ENCODE peak calls at places on chromosomes 5 and 9, in four cellular contexts. K, C, A and H are unnamed samples.

GRCh38 chr9:13110766-13111400 is 168.6 kb downstream of the MPDZ start:
- DNase-seq in K (peak), C (no peak), A (no peak), H (no peak)

GRCh38 chr9:124008307-124008854 is 3.2 kb upstream of the LHX2 start:
- DNase-seq in K (no peak), C (peak), A (peak), H (no peak)

GRCh38 chr5:140145818-140146522 is 20.2 kb downstream of the IGIP start:
- DNase-seq in K (peak), C (peak), A (peak), H (peak)

GRCh38 chr5:59275537-59276276 is 617.8 kb downstream of the PDE4D start:
- DNase-seq in K (peak), C (peak), A (no peak), H (no peak)

GRCh38 chr5:11182441-11183080 is 421.5 kb upstream of the DAP start:
- DNase-seq in K (no peak), C (peak), A (peak), H (no peak)

GRCh38 chr5:8633706-8634105 is 764.8 kb downstream of the MTRR start:
- DNase-seq in K (no peak), C (no peak), A (no peak), H (no peak)

GRCh38 chr9:100087218-100087617 is 11.6 kb downstream of the ERP44 start:
- DNase-seq in K (no peak), C (no peak), A (no peak), H (no peak)

GRCh38 chr9:92278117-92278516 is 15.4 kb downstream of the IARS1 start:
- DNase-seq in K (no peak), C (no peak), A (no peak), H (no peak)

GRCh38 chr9:125296843-125297372 is 35.3 kb downstream of the GAPVD1 start:
- DNase-seq in K (no peak), C (no peak), A (peak), H (no peak)

GRCh38 chr5:122972877-122973276 is 63.6 kb downstream of the PPIC start:
- DNase-seq in K (no peak), C (no peak), A (no peak), H (no peak)

GRCh38 chr5:30832519-30832918 is 361.0 kb upstream of the CDH6 start:
- DNase-seq in K (peak), C (no peak), A (no peak), H (no peak)

GRCh38 chr9:128053560-128053959 is 13.6 kb downstream of the NAIF1 start:
- DNase-seq in K (no peak), C (peak), A (no peak), H (no peak)

GRCh38 chr5:100479079-100479688 is 56.0 kb upstream of the FAM174A start:
- DNase-seq in K (no peak), C (peak), A (no peak), H (no peak)

GRCh38 chr5:58156977-58157701 is 302.7 kb downstream of the PLK2 start:
- DNase-seq in K (peak), C (no peak), A (no peak), H (no peak)

GRCh38 chr9:91071185-91071990 is 269.8 kb downstream of the SYK start:
- DNase-seq in K (no peak), C (no peak), A (no peak), H (no peak)

GRCh38 chr9:14180077-14180941 is 133.6 kb downstream of the NFIB start:
- DNase-seq in K (peak), C (no peak), A (no peak), H (no peak)

GRCh38 chr5:34625246-34625645 is 30.9 kb upstream of the RAI14 start:
- DNase-seq in K (no peak), C (no peak), A (no peak), H (no peak)

GRCh38 chr5:76710991-76711390 is 4.9 kb upstream of the F2R start:
- DNase-seq in K (no peak), C (no peak), A (no peak), H (no peak)

DNA sequence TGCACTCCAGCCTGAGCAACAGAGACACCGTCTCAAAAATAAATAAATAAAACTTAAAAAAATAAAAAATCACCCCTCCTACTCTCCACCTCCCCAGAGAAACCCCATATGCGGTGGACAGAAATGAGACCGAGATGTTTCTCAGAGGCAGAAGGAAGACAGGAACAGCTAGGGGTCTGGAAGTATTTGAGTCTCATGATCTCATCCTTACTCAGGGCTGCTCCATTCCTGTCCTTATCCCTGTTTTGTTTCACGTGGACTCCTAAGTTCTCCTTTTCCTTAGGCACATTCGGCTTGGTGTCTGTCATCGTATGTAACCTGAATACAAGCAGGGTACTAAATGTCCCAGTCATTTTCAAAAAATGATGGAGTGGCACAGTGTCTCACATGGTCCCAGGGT is 76.1 kb downstream of the C9orf50 start:
- DNase-seq in K (no peak), C (no peak), A (no peak), H (no peak)
- TF ChIP-seq CTCF in K (no peak), C (no peak), A (no peak), H (no peak)

DNA sequence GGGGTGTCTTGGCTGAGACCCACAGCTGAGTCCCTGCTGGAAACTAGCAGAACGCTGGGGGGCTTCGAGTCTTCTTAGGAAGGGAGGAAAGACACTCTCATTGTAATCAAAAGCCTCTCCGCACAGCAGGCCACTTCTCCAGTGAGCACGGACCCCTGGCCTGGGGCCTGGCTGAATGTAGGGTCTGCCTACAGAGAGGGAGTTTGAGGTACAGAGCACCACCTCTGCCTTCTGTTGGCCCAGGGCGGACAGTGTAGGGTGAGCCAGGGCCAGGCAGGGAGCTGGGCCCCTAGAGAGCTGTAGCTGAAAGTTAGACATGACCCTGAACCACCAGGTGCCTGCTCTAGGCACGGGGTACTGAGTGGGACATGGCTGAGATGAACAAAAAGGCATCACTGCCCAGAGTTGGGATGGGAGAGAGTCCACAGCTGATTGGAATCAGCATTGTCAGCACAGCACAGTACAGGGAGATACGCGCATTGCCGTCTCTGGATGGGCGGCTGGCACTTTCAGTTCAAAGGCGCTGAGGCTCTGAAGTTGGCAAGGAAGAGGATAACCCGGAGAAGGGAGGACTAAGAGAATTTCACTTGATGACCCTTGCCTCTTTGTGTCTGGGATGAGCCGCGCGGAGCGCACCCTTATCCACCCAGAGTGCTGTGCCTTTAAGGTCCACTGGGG is 363 bp upstream of the SLC25A48 start:
- DNase-seq in K (no peak), C (no peak), A (no peak), H (no peak)
- TF ChIP-seq CTCF in K (peak), C (peak), A (no peak), H (no peak)

GRCh38 chr9:129885018-129885669 is 49.9 kb downstream of the USP20 start:
- DNase-seq in K (no peak), C (peak), A (no peak), H (no peak)
- TF ChIP-seq CTCF in K (peak), C (peak), A (no peak), H (no peak)

GRCh38 chr5:78644129-78644528 is 4.4 kb downstream of the LHFPL2 start:
- DNase-seq in K (no peak), C (no peak), A (no peak), H (no peak)
- TF ChIP-seq CTCF in K (no peak), C (no peak), A (no peak), H (no peak)

DNA sequence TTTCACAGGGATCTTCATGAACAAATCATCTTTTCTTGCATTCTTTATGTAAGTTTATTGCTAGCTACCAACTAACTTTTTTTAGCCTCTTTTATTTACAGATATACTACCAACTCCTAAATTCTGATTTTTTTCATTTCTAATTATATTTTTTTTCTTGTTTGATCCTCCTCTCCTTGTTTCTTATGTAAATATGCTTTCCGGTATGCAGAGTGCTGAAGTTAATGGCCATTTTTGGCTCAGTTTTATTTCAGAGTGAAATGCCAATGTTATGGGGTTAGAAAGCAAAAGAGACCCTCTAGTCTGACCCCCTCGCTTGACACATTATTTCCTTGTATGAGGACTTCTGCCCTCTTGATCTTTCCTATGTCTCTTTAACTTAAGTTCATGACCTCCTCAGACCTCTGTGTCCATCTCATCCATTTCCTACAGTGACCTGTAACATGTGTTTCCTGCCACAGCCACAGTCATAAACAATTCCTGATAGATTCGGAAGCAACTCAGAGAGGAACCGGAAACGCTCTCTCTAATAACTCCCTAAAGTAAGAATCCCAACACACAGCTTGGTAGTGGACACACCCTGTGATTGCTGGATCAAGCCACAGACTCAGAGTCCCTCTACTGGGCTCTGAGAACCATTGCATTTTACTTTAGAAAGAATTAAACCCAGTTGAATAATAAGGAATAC is 42.9 kb upstream of the AFAP1L1 start:
- DNase-seq in K (peak), C (peak), A (peak), H (no peak)
- TF ChIP-seq CTCF in K (peak), C (peak), A (peak), H (peak)

DNA sequence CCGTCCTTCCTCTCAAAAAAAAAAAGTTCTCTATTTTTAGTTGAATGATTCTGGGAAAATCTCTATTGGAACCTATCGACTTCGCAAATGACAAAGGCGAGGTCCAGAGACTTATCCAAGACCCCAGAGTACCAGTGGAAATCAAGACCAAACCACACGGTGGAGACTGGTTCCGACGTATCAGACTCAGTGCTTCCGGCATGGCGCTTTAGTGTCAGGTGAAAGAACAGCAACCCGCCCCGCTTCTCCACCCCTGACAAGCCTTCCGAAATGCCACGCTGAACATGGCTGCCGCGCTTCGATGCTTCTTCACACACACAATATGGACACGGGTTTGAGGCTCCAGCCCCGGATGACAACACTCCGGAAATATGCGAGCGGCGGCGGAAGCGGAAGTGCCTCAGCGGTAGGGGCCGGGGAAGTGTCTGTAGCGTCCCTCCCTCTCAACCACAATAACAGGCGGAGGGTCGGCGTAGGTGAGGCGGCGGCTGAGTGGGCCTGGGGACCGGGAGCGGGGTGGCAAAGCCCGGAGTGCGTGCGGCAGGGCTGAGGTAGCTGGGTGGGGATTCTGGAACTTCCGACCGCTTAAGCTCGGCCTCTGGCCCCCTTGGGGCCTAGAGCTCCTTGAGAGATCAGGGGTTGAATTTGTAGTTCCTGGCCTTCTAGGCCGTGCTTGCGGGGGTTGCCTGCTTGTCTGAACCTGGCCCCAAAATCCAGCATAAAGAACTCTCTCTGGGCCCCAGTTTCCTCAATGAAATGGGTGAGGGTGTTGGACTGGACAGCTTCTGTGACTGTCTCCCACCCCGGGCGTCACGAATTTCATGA is at the start of gene FBXO38:
- DNase-seq in K (peak), C (peak), A (peak), H (peak)
- TF ChIP-seq CTCF in K (no peak), C (no peak), A (no peak), H (peak)

GRCh38 chr9:84403288-84403687 is 62.7 kb upstream of the SLC28A3 start:
- DNase-seq in K (no peak), C (no peak), A (no peak), H (no peak)

GRCh38 chr9:84405666-84406065 is 65.1 kb upstream of the SLC28A3 start:
- DNase-seq in K (no peak), C (no peak), A (no peak), H (no peak)

GRCh38 chr9:84408416-84408815 is 67.9 kb upstream of the SLC28A3 start:
- DNase-seq in K (no peak), C (no peak), A (no peak), H (no peak)

GRCh38 chr9:84402517-84402916 is 62.0 kb upstream of the SLC28A3 start:
- DNase-seq in K (no peak), C (no peak), A (no peak), H (no peak)

DNA sequence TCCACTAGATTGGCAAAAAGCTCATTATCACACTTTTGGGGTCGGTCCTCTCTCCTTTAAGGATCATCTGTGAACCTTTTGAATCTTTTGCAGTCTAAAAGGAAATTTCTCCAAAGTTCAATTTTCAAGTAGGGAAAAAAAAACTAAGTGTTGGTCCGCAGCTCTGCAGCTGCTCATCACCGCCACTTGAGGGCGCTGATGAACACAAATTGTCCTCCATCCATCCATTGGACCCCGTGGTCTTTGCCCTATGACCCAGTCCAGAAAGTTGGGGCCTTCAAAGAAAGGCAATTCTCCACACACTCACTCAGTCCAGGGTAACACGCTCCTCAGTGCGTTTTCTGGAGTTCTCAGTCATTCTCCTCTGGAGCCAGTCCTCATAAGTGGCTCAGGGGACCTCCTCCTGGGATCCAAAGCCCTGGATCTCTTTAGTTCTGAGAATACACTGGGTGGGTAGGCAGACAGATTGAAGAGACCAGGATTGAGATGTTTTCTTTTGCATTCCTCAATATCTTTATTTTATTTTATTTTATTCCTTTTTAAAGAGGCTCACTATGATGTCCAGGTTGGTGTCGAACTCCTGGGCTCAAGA is 63.6 kb upstream of the SLC28A3 start:
- DNase-seq in K (no peak), C (peak), A (no peak), H (no peak)
- TF ChIP-seq CTCF in K (peak), C (peak), A (peak), H (peak)

DNA sequence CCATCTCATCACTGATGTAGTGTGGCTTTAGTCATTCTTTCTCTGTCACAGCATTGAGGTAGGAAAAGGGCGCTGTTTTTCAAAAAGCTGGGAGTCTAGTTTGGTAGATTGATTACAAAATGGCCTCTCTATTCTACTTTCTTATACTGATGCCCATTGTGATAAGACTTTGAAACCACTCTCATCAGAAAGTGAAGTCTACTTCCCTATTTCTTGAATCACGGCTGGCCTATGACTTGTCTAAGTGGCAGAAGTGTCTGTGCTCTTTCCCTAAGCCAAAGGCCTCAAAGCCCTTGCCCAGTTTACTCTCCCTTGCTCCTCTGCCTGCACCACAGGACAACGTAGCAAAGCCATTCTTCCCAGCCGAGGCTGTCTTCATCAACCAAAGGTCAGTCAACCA is 83.0 kb upstream of the IL33 start:
- DNase-seq in K (no peak), C (peak), A (no peak), H (no peak)
- TF ChIP-seq CTCF in K (no peak), C (no peak), A (no peak), H (no peak)

GRCh38 chr5:104139840-104140239 is 577.3 kb upstream of the NUDT12 start:
- DNase-seq in K (no peak), C (no peak), A (no peak), H (no peak)
- TF ChIP-seq CTCF in K (no peak), C (no peak), A (no peak), H (no peak)